ENCODE peak calls at places on chromosomes 11 and 22, in four cellular contexts. C is MM.1S, K is AG04450, A is prostate gland. E is an unnamed sample. For H3K9me3, the result is how much of the 10 kb centered on the place peaks cover.

GRCh38 chr11:57131080-57131790 is 50.5 kb upstream of the LRRC55 start:
- DNase-seq in K (no peak), A (peak), C (no peak), E (peak)

GRCh38 chr11:355581-356458 is 13.5 kb upstream of the B4GALNT4 start:
- DNase-seq in K (peak), C (no peak), A (peak), E (peak)

GRCh38 chr22:30701872-30702271 is 7.2 kb downstream of the OSBP2 start:
- DNase-seq in K (peak), A (no peak), C (no peak), E (no peak)

GRCh38 chr11:122709042-122709760 is 53.7 kb downstream of the UBASH3B start:
- DNase-seq in A (no peak), C (no peak), K (no peak), E (no peak)

GRCh38 chr11:34495724-34496377 is 17.7 kb downstream of the ELF5 start:
- DNase-seq in A (no peak), K (no peak), C (no peak), E (no peak)

GRCh38 chr22:35891442-35891841 is 137.2 kb downstream of the RBFOX2 start:
- DNase-seq in C (no peak), K (no peak), A (no peak), E (no peak)

GRCh38 chr11:8672346-8672745 is 10.1 kb downstream of the TRIM66 start:
- DNase-seq in K (no peak), C (no peak), A (no peak), E (no peak)

GRCh38 chr22:22179858-22180257 is 64.7 kb upstream of the VPREB1 start:
- DNase-seq in A (no peak), K (no peak), C (no peak), E (no peak)

GRCh38 chr11:122920579-122920978 is 38.0 kb downstream of the JHY start:
- DNase-seq in A (peak), K (no peak), C (no peak), E (no peak)

GRCh38 chr11:59754494-59754858 is 700 bp upstream of the STX3 start:
- DNase-seq in K (no peak), C (peak), A (peak), E (peak)

GRCh38 chr11:134584706-134585445 is 172.8 kb upstream of the B3GAT1 start:
- DNase-seq in A (no peak), C (no peak), K (no peak), E (no peak)

GRCh38 chr11:43760902-43761301 is 80.4 kb downstream of the HSD17B12 start:
- DNase-seq in K (no peak), A (no peak), C (no peak), E (no peak)

GRCh38 chr11:819943-820649 is 1.4 kb downstream of the PNPLA2 start:
- DNase-seq in A (peak), K (no peak), C (peak), E (peak)

GRCh38 chr22:39349506-39349966 is 255 bp upstream of the SYNGR1 start:
- DNase-seq in C (no peak), K (no peak), A (no peak), E (no peak)

GRCh38 chr22:29062286-29062949 is 787 bp upstream of the C22orf31 start:
- DNase-seq in C (no peak), K (no peak), A (no peak), E (no peak)

GRCh38 chr11:65355013-65355775 is 643 bp downstream of the TIGD3 start:
- DNase-seq in A (no peak), C (peak), K (no peak), E (no peak)

GRCh38 chr11:7154881-7155344 is 66.1 kb downstream of the RBMXL2 start:
- DNase-seq in K (no peak), C (no peak), A (no peak), E (no peak)

GRCh38 chr22:23749747-23750373 is 1.1 kb downstream of the ZNF70 start:
- DNase-seq in C (no peak), K (no peak), A (no peak), E (no peak)

GRCh38 chr22:21690401-21690801 is 24.6 kb downstream of the PPIL2 start:
- DNase-seq in K (no peak), A (no peak), C (peak), E (no peak)

GRCh38 chr11:126194121-126194543 is 17.3 kb downstream of the RPUSD4 start:
- DNase-seq in K (no peak), A (peak), C (peak), E (no peak)

GRCh38 chr11:103529217-103529684 is 420.0 kb downstream of the DYNC2H1 start:
- DNase-seq in C (no peak), K (no peak), A (no peak), E (no peak)

GRCh38 chr11:84089072-84090057 is 803.2 kb upstream of the CCDC90B start:
- DNase-seq in A (no peak), K (no peak), C (no peak), E (no peak)

GRCh38 chr22:27512283-27512761 is 289.2 kb downstream of the MN1 start:
- DNase-seq in C (no peak), K (peak), A (peak), E (no peak)

GRCh38 chr22:33054276-33054675 is 3.9 kb downstream of the SYN3 start:
- DNase-seq in K (no peak), C (no peak), A (no peak), E (no peak)

GRCh38 chr22:44549701-44550100 is 51.7 kb upstream of the RTL6 start:
- DNase-seq in C (no peak), A (no peak), K (no peak), E (no peak)

GRCh38 chr11:75523189-75523588 is 2.6 kb downstream of the GDPD5 start:
- DNase-seq in C (peak), A (no peak), K (no peak), E (no peak)

GRCh38 chr22:45261407-45262088 is 20.9 kb upstream of the KIAA0930 start:
- DNase-seq in K (no peak), A (no peak), C (peak), E (no peak)

GRCh38 chr11:109347304-109347703 is 74.7 kb upstream of the C11orf87 start:
- DNase-seq in C (no peak), K (no peak), A (no peak), E (no peak)

GRCh38 chr22:18000441-18001039 is 23.8 kb downstream of the MICAL3 start:
- DNase-seq in C (no peak), A (peak), K (no peak), E (peak)

GRCh38 chr11:33779849-33780528 is 5.7 kb upstream of the FBXO3 start:
- DNase-seq in C (no peak), K (peak), A (no peak), E (no peak)

GRCh38 chr11:68983816-68984215 is 3.0 kb upstream of the MRGPRD start:
- DNase-seq in K (no peak), A (no peak), C (no peak), E (peak)

GRCh38 chr11:43021466-43021865 is 290.3 kb upstream of the API5 start:
- DNase-seq in K (no peak), A (no peak), C (peak), E (no peak)

GRCh38 chr11:76614471-76615183 is 55.9 kb downstream of the LRRC32 start:
- DNase-seq in K (no peak), C (no peak), A (no peak), E (no peak)

GRCh38 chr11:65452806-65453490 is 30.4 kb downstream of the NEAT1 start:
- DNase-seq in C (no peak), A (no peak), K (no peak), E (peak)

GRCh38 chr11:73931039-73931645 is 19.7 kb upstream of the DNAJB13 start:
- DNase-seq in K (peak), C (peak), A (no peak), E (no peak)
- TF ChIP-seq CTCF in K (peak), C (peak), A (no peak), E (peak)

DNA sequence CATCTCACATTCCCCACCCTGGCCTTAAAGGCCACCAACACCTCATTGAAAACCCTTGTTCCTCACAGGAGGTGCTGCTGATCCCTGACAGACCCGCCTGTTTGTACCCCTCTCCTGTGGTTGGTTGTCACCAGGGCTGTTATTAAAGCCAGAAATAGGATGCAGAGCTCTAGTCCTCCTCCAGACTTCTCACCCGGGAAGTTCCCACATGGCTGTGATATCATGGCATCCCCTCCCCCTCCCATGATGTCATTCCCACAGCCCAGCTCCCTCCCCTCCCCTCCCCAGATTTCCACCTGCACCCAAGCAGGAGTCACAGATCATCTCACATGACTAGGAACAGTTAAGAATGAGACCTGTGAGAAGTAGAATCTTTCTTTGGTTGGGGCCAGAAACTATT is 302.7 kb upstream of the NCAM1 start:
- DNase-seq in K (no peak), A (no peak), C (no peak), E (no peak)
- H3K9me3 ChIP-seq in K (under half), A (under half), C (under half), E (under half)

GRCh38 chr11:120649316-120649715 is 137.8 kb downstream of the GRIK4 start:
- DNase-seq in C (no peak), K (no peak), A (no peak), E (no peak)
- TF ChIP-seq CTCF in C (no peak), K (no peak), A (no peak), E (no peak)

GRCh38 chr11:2660357-2660939 is 39.3 kb downstream of the KCNQ1OT1 start:
- DNase-seq in C (no peak), A (no peak), K (no peak), E (no peak)

GRCh38 chr11:2662430-2663299 is 37.1 kb downstream of the KCNQ1OT1 start:
- DNase-seq in C (no peak), A (no peak), K (no peak), E (no peak)

GRCh38 chr11:2662024-2662312 is 37.8 kb downstream of the KCNQ1OT1 start:
- DNase-seq in K (no peak), A (no peak), C (no peak), E (no peak)

GRCh38 chr11:2663506-2663905 is 36.3 kb downstream of the KCNQ1OT1 start:
- DNase-seq in A (no peak), K (no peak), C (no peak), E (no peak)

DNA sequence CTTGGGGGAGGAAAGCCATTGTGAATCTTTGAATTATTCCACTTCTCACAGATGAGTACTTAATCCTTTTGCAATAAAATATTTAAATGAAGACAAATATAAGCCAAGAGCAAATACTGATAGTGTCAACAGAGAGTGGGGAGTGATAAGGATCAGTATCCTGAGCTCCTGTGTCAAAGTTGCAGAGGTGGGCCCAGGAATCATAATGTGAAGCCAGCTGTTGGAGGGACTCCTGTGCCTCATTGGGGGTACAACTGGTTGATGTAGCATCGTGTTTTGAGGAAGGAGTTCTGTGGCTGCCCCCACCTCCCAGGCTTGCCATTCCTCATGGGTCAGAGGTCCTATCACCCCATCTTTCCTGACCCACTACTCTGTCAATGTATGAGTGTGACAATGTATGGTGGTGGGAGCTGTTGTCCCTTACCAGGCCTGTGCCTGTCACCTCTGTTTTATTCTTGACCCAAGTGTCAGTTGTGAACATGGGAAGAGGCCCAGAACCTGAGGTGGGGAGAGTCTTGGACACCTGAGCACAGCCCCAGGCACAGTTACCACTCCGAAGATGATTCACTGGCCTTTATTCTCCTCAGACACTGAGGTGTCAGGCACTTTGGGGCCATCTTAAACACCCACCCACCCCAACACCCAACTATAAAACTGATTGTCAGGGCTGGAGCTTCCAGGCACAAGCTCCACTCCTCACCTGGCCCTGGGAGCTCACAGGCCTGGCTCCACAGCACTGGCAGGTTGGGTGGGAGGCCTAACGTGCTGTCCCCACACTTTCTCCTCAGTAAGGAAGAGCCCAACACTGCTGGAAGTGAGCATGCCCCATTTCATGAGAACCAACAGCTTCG is 38.4 kb downstream of the KCNQ1OT1 start:
- DNase-seq in A (no peak), K (no peak), C (no peak), E (no peak)
- H3K9me3 ChIP-seq in A (under half), K (half or more), C (under half), E (under half)

GRCh38 chr11:40716344-40717178 is 742.9 kb downstream of the LRRC4C start:
- DNase-seq in C (no peak), A (no peak), K (no peak), E (no peak)

GRCh38 chr11:40722179-40722795 is 737.2 kb downstream of the LRRC4C start:
- DNase-seq in K (no peak), A (no peak), C (peak), E (no peak)
- TF ChIP-seq CTCF in K (peak), A (no peak), C (peak), E (peak)

GRCh38 chr11:2652362-2652761 is 47.4 kb downstream of the KCNQ1OT1 start:
- DNase-seq in A (no peak), K (no peak), C (no peak), E (no peak)

GRCh38 chr11:2651054-2651617 is 48.7 kb downstream of the KCNQ1OT1 start:
- DNase-seq in A (no peak), C (no peak), K (no peak), E (no peak)

GRCh38 chr11:2653930-2654739 is 45.7 kb downstream of the KCNQ1OT1 start:
- DNase-seq in K (no peak), C (no peak), A (no peak), E (no peak)

GRCh38 chr11:2651826-2652237 is 48.0 kb downstream of the KCNQ1OT1 start:
- DNase-seq in A (no peak), C (no peak), K (no peak), E (no peak)

DNA sequence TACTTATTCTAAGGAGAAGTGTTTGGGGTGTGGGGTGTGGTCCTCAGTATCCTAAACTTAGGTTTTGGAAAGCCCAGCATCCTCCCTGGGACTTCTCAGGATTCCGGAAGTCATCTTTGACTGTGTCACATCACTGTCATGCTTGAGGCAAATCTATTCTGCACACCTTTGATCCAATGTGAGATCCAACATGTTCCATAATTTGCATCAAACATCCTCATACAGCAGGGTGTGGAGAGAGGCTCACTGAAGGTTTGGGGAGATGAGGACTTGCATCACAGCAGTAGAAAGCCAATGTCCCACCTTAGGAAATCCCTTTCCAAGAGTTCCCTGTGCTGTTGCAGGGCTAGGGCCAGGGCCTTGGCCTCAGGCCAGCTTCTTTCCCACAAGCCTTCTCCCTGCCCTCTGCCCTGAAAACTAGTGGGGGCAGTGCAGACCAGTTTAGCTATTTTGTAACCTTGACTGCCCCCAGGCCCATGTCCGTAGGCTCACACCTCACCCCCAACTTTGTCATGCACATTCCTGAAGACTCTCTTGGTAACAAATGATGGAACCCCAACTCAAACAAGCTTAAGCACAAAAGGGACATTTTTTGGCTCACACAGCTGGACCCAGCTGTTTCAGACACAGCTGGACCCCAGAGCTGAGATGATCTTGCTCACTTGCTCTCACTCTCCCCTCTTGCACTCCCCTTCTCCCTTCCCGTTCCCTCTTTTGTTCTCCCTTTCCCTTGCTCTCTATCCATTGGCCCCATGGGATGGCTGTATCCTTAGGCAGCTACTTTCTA is 46.7 kb downstream of the KCNQ1OT1 start:
- DNase-seq in C (no peak), K (no peak), A (no peak), E (no peak)
- H3K9me3 ChIP-seq in C (under half), K (half or more), A (under half), E (under half)

DNA sequence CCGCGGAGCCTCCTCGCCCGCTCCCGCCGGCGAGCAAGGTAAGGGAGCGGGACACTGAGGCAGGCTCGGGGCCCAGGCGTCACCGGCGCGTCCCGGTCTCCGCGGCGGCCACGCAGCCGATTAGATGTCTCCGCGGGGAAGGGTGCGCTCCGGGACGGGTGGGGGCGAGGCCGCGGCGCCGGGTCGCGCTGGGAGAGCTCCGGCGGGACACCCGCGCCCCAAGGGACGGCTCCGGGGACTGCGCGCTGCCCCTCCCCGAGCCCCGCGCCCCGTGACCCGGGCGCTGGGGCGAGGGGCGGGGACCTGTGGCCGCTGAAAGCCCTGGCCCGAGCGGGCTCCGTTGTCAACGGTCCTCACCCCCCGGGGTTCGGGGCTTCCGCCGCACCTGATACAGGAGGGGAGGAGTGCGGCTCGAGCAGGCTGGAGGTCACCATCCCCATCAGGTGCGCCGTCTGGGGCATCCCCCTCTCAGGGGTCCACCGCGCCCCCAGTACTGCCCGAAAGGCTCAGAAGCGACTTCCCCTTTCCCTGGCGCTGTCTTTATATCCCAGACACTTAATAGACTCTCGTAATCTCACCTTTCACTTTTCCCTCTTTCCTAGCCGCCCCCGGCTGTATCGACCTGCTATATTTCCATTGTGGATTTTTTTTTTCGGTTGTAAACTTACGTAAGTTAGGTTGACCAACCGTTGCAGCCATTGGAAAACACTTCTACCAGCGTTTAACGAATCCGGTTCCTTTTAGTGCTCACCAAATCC is 566 bp downstream of the PPFIA1 start:
- DNase-seq in A (no peak), K (peak), C (peak), E (peak)
- TF ChIP-seq CTCF in A (no peak), K (no peak), C (no peak), E (peak)

DNA sequence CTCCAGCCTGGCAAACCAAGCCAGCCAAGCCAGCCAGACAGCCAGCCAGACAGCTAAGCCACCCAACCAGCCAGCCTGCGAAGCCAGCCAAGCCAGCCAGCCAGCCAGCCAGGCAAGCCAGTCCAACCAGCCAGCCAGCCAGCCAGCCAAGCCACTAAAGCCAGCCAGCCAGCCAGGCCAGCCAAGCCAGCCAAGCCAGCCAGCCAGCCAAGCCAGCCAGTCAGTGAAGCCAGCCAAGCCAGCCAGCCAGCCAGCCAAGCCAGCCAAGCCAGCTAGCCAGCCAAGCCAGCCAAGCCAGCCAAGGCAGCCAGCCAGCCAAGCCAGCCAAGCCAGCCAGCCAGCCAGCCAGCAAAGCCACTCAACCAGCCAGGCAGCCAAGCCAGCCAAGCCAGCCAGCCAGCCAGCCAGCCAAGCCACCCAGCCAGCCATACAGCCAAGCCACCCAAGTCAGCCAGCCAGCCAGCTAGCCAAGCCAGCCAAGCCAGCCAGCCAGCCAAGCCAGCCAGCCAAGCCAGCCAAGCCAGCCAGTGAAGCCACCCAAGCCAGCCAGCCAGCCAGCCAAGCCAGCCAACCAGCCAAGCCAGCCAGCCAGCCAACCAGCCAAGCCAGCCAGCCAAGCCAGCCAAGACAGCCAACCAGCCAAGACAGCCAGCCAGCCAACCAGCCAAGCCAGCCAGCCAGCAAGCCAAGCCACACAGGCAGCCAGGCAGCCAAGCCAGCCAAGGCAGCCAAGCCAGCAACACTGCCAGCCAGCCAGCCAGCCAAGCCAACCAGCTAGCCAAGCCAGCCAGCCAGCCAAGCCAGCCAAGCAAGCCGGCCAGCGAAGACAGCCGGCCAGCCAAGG is 29.7 kb downstream of the CCT8L2 start:
- DNase-seq in C (no peak), A (no peak), K (no peak), E (no peak)
- H3K9me3 ChIP-seq in C (under half), A (under half), K (half or more), E (under half)

E was measured in right lobe of liver.